ENCODE peak calls at places on chromosomes 6 and 20, in ten cellular contexts. I, Q, E, Z, X, G, N, H, S and R are unnamed samples.

GRCh38 chr6:70717038-70717801 is 49.5 kb downstream of the SMAP1 start:
- DNase-seq in I (no peak), Q (no peak), E (no peak), Z (no peak), X (no peak), G (no peak), N (no peak), H (no peak), S (no peak), R (no peak)

GRCh38 chr6:50816947-50817637 is 1.6 kb upstream of the TFAP2B start:
- DNase-seq in I (no peak), Q (no peak), E (no peak), Z (no peak), X (no peak), G (no peak), N (no peak), H (no peak), S (peak), R (no peak)

GRCh38 chr6:133854633-133855598 is 34.0 kb upstream of the TCF21 start:
- DNase-seq in I (peak), Q (no peak), E (no peak), Z (no peak), X (no peak), G (no peak), N (no peak), H (no peak), S (peak), R (no peak)

GRCh38 chr6:159107451-159108260 is 61.5 kb upstream of the FNDC1 start:
- DNase-seq in I (no peak), Q (no peak), E (no peak), Z (no peak), X (no peak), G (no peak), N (peak), H (no peak), S (no peak), R (no peak)

GRCh38 chr20:15446373-15446772 is 1109.0 kb upstream of the FLRT3 start:
- DNase-seq in I (no peak), Q (peak), E (no peak), Z (no peak), X (peak), G (peak), N (peak), H (no peak), S (no peak), R (peak)

GRCh38 chr6:139982652-139983051 is 608.2 kb upstream of the CITED2 start:
- DNase-seq in I (peak), Q (no peak), E (peak), Z (no peak), X (no peak), G (no peak), N (no peak), H (peak), S (peak), R (no peak)

GRCh38 chr6:106913111-106913510 is 61.4 kb downstream of the CD24 start:
- DNase-seq in I (no peak), Q (no peak), E (no peak), Z (no peak), X (no peak), G (peak), N (no peak), H (no peak), S (no peak), R (no peak)

GRCh38 chr6:27814665-27815424 is 97.4 kb downstream of the OR2B2 start:
- DNase-seq in I (peak), Q (no peak), E (peak), Z (peak), X (peak), G (peak), N (no peak), H (peak), S (peak), R (peak)

GRCh38 chr6:129644567-129645015 is 65.4 kb downstream of the ARHGAP18 start:
- DNase-seq in I (peak), Q (no peak), E (peak), Z (no peak), X (no peak), G (peak), N (no peak), H (peak), S (no peak), R (no peak)

GRCh38 chr6:9540126-9540525 is 874.7 kb downstream of the TFAP2A start:
- DNase-seq in I (peak), Q (no peak), E (peak), Z (no peak), X (no peak), G (no peak), N (no peak), H (peak), S (no peak), R (no peak)

GRCh38 chr20:37901667-37902503 is 1.0 kb upstream of the VSTM2L start:
- DNase-seq in I (peak), Q (no peak), E (peak), Z (no peak), X (peak), G (peak), N (no peak), H (peak), S (peak), R (peak)

GRCh38 chr20:34713194-34713943 is 9.2 kb downstream of the TP53INP2 start:
- DNase-seq in I (peak), Q (no peak), E (peak), Z (peak), X (peak), G (peak), N (no peak), H (peak), S (no peak), R (peak)

GRCh38 chr20:44745560-44746366 is at the start of gene KCNK15:
- DNase-seq in I (peak), Q (peak), E (peak), Z (no peak), X (peak), G (peak), N (peak), H (no peak), S (peak), R (no peak)

GRCh38 chr20:1328680-1329330 is at the start of gene SDCBP2:
- DNase-seq in I (no peak), Q (no peak), E (no peak), Z (no peak), X (no peak), G (peak), N (no peak), H (no peak), S (no peak), R (no peak)

GRCh38 chr6:157652601-157653363 is 170.3 kb upstream of the SNX9 start:
- DNase-seq in I (no peak), Q (no peak), E (no peak), Z (no peak), X (no peak), G (no peak), N (no peak), H (no peak), S (no peak), R (no peak)

GRCh38 chr6:169722362-169723199 is 1.7 kb downstream of the PHF10 start:
- DNase-seq in I (peak), Q (peak), E (peak), Z (no peak), X (no peak), G (peak), N (peak), H (peak), S (peak), R (no peak)

GRCh38 chr6:49423817-49424216 is 39.2 kb downstream of the MMUT start:
- DNase-seq in I (peak), Q (no peak), E (no peak), Z (no peak), X (no peak), G (peak), N (no peak), H (peak), S (no peak), R (no peak)

GRCh38 chr6:125839471-125839870 is 48.7 kb downstream of the NCOA7 start:
- DNase-seq in I (no peak), Q (no peak), E (peak), Z (no peak), X (no peak), G (no peak), N (no peak), H (no peak), S (no peak), R (no peak)

GRCh38 chr6:11779308-11780096 is 899 bp upstream of the ADTRP start:
- DNase-seq in I (no peak), Q (no peak), E (no peak), Z (no peak), X (no peak), G (no peak), N (no peak), H (no peak), S (peak), R (no peak)

DNA sequence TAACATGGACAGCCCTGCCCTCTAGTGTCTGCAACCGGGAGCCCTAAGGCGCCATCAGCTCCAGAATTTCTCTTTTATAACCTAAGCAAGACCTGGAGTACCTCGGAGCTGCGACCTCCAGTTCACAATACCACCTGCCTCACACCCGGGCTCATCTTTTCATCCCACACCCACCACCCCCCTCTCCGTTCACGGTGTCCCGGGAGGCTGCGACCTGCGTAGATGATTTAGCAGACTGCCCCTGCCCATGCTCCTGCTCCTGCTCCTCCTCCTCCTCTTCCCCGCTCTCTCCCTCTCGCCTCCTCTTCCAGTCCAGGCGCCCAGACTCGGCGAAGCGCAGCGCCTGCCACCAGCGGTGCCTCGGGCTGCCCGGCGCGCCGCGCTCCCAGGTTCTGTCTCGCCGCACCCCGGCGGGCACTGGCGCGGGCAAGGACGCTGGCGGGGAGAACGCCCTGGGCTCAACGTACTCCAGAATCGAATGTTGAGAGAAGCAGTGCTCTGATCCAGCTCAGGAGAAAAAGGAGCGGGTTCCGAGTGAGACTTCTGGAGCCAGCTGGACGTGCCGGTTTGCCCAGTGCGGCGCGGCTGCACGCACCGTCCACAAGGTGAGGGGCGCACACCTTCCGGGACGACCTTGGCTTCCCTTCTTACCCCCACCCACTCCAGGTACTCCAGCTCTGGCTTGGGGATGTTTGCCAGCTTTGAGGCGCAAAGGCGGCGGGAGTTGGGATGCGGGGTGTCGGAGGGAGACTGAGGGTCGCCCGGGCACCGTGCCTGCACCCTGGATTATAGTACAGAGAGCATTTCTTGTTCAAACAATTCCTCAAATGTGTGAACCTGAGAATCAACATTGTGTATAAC is at the start of gene HTR1E:
- DNase-seq in I (peak), Q (no peak), E (peak), Z (no peak), X (peak), G (peak), N (peak), H (peak), S (peak), R (no peak)
- TF ChIP-seq CTCF in I (peak), Q (peak), E (peak), Z (peak), X (peak), G (peak), N (peak), H (peak), S (peak), R (peak)

GRCh38 chr6:83431545-83432165 is 804 bp upstream of the ME1 start:
- DNase-seq in I (no peak), Q (no peak), E (no peak), Z (no peak), X (no peak), G (peak), N (no peak), H (no peak), S (no peak), R (no peak)
- H3K4me3 ChIP-seq in I (peak), Q (peak), E (no peak), Z (peak), X (peak), G (peak), N (peak), H (peak), S (peak), R (peak)

DNA sequence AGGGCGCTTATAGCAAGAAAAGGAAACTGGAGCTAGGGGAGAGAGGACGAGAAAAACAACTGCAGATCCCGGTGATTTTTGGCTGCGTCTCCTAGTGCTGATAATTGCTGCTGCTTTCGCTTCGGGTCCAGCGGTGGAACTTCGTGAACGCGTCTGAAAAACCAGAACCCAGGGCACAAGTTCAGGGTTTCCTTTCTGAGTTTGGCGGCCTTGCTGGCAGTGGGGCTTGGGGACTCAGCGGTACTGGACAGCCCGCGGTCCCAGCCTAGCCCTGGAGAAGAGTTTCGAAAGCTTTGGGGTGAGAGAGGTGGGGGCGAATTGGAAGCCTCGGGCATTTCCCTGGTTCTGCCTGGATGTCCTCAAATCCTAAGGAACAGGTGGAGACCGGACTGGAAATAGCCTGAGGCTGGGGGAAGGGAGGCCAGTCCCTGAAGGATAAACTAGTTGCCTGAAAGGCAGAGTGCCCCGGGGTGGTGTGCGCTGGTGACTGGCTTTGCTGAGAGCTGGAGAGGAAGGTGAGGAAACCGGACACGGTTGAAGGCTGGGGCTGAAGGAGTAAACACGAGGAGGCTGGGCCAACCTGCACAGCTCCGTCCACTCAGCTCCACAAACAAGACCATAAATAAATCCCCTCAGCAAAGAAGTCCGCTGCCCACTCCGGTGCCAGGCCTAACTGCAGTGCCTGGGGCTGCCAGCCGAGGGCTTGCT is 857 bp downstream of the GMPR start:
- DNase-seq in I (peak), Q (peak), E (peak), Z (no peak), X (peak), G (peak), N (peak), H (peak), S (peak), R (peak)
- TF ChIP-seq CTCF in I (peak), Q (peak), E (peak), Z (peak), X (peak), G (no peak), N (peak), H (peak), S (peak), R (peak)

DNA sequence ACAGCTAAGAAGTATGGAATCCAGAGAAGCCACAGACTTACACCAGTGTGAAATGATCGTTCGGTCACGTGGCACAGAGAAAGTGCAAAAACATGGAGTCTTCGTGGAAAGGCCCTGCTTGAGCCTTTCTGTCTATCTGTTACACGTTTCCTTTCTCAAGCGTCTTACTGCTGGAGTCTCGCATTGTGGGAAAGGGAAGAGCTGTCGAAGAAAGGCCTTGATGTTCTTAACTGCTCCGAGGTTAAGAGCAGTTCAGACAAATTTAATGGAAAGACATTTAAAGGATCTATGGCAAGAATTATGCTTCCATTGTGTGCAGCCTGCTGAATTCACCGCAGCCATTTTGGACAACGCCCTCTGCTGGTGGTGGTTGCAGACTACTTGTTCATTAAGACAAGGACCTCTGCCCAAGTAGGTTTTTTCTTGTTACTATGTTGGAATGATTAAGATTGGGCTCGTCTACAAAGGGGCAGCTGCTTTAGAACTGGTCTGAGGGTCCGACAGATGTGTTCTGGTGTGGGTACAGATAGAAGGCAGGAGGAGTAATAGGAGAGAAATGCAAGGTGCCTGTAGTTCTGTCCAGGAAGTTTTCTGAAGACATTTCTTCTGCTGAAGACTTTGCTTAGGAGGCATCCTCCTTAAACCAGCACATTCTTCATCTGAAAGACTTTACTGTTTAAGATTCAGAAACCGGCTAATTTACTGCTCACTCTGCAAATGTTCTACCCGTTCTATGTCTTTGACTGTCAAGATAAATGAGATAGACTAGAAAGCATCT is 24.7 kb upstream of the CCN6 start:
- DNase-seq in I (peak), Q (peak), E (peak), Z (no peak), X (peak), G (peak), N (peak), H (peak), S (peak), R (no peak)
- H3K4me3 ChIP-seq in I (no peak), Q (no peak), E (no peak), Z (no peak), X (no peak), G (no peak), N (no peak), H (no peak), S (no peak), R (no peak)

DNA sequence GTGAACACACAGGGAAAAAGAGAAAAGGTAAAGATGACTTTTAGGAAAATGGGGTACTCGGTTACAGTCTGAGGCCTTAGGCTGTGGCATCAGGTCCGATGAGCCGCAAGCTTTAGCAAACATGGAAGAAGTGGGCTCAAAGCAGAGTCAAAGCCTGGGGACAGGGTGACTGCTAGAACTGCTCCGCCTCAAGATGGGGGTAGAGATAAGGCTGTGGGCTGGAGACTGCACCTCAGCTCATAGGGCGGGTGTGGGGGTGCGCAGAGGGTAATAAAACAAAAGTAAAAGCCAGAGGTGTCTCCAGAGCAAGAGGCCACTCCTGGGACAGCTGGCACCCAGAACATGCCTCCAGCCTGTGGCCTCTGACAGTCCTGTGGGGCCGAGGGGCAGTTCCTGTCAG is 21.3 kb upstream of the SYNDIG1 start:
- DNase-seq in I (no peak), Q (no peak), E (no peak), Z (no peak), X (no peak), G (no peak), N (no peak), H (no peak), S (no peak), R (no peak)
- TF ChIP-seq CTCF in I (no peak), Q (no peak), E (no peak), Z (no peak), X (no peak), G (no peak), N (no peak), H (no peak), S (no peak), R (no peak)

GRCh38 chr20:23125625-23126191 is 39.6 kb upstream of the CD93 start:
- DNase-seq in I (peak), Q (no peak), E (peak), Z (no peak), X (no peak), G (no peak), N (peak), H (peak), S (no peak), R (no peak)
- H3K4me3 ChIP-seq in I (no peak), Q (no peak), E (no peak), Z (no peak), X (no peak), G (no peak), N (no peak), H (no peak), S (no peak), R (no peak)

GRCh38 chr6:76876922-76877553 is 586.3 kb downstream of the HTR1B start:
- DNase-seq in I (peak), Q (no peak), E (peak), Z (no peak), X (no peak), G (peak), N (no peak), H (peak), S (peak), R (peak)
- TF ChIP-seq CTCF in I (no peak), Q (peak), E (peak), Z (peak), X (no peak), G (peak), N (no peak), H (peak), S (peak), R (peak)

GRCh38 chr6:35801148-35801547 is 4.0 kb upstream of the LHFPL5 start:
- DNase-seq in I (no peak), Q (no peak), E (no peak), Z (no peak), X (no peak), G (no peak), N (no peak), H (no peak), S (no peak), R (no peak)

GRCh38 chr6:35808688-35809087 is 3.5 kb downstream of the LHFPL5 start:
- DNase-seq in I (no peak), Q (no peak), E (no peak), Z (no peak), X (no peak), G (no peak), N (no peak), H (peak), S (no peak), R (no peak)

GRCh38 chr6:35810831-35811698 is 5.9 kb downstream of the LHFPL5 start:
- DNase-seq in I (peak), Q (no peak), E (peak), Z (no peak), X (no peak), G (peak), N (no peak), H (peak), S (no peak), R (peak)

GRCh38 chr6:35804996-35805736 is at the start of gene LHFPL5:
- DNase-seq in I (peak), Q (peak), E (no peak), Z (no peak), X (no peak), G (no peak), N (peak), H (no peak), S (peak), R (no peak)
- H3K4me3 ChIP-seq in I (no peak), Q (peak), E (no peak), Z (no peak), X (no peak), G (no peak), N (peak), H (peak), S (peak), R (peak)

DNA sequence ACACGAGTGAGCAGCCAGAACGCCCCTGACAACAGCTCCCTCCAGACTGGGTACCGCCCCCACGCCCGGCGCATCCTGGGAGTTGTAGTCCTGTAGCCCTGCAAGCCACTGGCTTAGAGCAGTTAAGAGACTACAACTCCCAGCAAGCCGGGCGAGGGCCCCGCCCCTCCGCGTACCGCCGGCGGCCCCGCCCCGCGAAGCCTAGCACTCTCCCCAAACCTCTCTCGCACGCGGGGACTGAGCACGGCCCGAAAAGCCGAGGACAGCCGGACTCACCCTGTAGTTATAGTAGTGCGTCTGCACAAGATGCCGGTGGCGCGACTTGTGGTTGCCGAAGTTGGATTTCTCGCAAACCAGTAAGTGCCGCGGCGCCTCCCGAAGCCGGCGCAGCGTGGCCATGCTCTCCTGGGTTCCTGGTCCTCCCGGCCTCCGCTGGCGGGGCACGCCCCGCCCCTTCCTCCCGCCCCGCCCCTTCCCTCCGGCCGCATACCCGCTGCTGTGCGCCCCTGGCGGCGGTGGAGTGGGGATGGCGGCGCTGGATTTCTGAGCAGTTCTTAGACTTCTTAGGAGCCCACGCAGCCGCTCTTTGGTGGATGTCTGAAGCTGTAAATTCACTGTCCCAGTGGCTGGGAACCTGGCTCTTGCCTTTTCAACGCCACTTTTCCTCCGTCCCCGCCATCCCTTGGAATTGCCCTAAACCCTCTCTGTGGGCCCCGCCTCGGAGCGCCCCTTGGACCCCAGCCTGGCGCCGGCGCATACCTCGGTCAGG is at the start of gene RPP40:
- DNase-seq in I (peak), Q (peak), E (peak), Z (peak), X (peak), G (peak), N (peak), H (peak), S (peak), R (peak)
- TF ChIP-seq CTCF in I (peak), Q (peak), E (peak), Z (peak), X (peak), G (peak), N (peak), H (peak), S (peak), R (peak)